ENCODE peak calls at places on chromosomes 5 and 9, in four cellular contexts. One of them, this sample, is unnamed.

GRCh38 chr9:108103294-108103693 is 613.7 kb upstream of the KLF4 start:
- DNase-seq in HepG2: no peak
- DNase-seq in GM12878: no peak
- DNase-seq in H1: no peak
- DNase-seq in this sample: no peak

GRCh38 chr9:132214027-132214622 is 52.3 kb downstream of the NTNG2 start:
- DNase-seq in HepG2: no peak
- DNase-seq in GM12878: no peak
- DNase-seq in H1: peak
- DNase-seq in this sample: peak

GRCh38 chr9:109264865-109265532 is 55.9 kb downstream of the EPB41L4B start:
- DNase-seq in HepG2: no peak
- DNase-seq in GM12878: no peak
- DNase-seq in H1: no peak
- DNase-seq in this sample: no peak

GRCh38 chr9:10050016-10050415 is 562.8 kb downstream of the PTPRD start:
- DNase-seq in HepG2: no peak
- DNase-seq in GM12878: no peak
- DNase-seq in H1: no peak
- DNase-seq in this sample: no peak

GRCh38 chr9:114612272-114612923 is 1.3 kb downstream of the TMEM268 start:
- DNase-seq in HepG2: no peak
- DNase-seq in GM12878: no peak
- DNase-seq in H1: peak
- DNase-seq in this sample: no peak

GRCh38 chr5:79527431-79527830 is 13.5 kb upstream of the HOMER1 start:
- DNase-seq in HepG2: no peak
- DNase-seq in GM12878: no peak
- DNase-seq in H1: no peak
- DNase-seq in this sample: no peak

GRCh38 chr5:35835796-35836742 is 20.6 kb upstream of the IL7R start:
- DNase-seq in HepG2: no peak
- DNase-seq in GM12878: no peak
- DNase-seq in H1: no peak
- DNase-seq in this sample: no peak

GRCh38 chr5:67255881-67256280 is 59.3 kb upstream of the CD180 start:
- DNase-seq in HepG2: no peak
- DNase-seq in GM12878: no peak
- DNase-seq in H1: no peak
- DNase-seq in this sample: no peak

GRCh38 chr5:60576425-60576824 is 123.5 kb downstream of the DEPDC1B start:
- DNase-seq in HepG2: no peak
- DNase-seq in GM12878: no peak
- DNase-seq in H1: no peak
- DNase-seq in this sample: no peak

GRCh38 chr5:116739648-116740047 is 165.0 kb upstream of the SEMA6A start:
- DNase-seq in HepG2: no peak
- DNase-seq in GM12878: no peak
- DNase-seq in H1: no peak
- DNase-seq in this sample: no peak

GRCh38 chr9:14750871-14751270 is 28.3 kb upstream of the CER1 start:
- DNase-seq in HepG2: no peak
- DNase-seq in GM12878: no peak
- DNase-seq in H1: no peak
- DNase-seq in this sample: no peak

GRCh38 chr5:1652873-1653707 is 129.3 kb upstream of the LPCAT1 start:
- DNase-seq in HepG2: no peak
- DNase-seq in GM12878: no peak
- DNase-seq in H1: peak
- DNase-seq in this sample: no peak

GRCh38 chr5:137622850-137623249 is 113.0 kb downstream of the KLHL3 start:
- DNase-seq in HepG2: peak
- DNase-seq in GM12878: peak
- DNase-seq in H1: no peak
- DNase-seq in this sample: no peak

GRCh38 chr9:107213561-107214028 is 69.5 kb upstream of the RAD23B start:
- DNase-seq in HepG2: peak
- DNase-seq in GM12878: peak
- DNase-seq in H1: no peak
- DNase-seq in this sample: no peak

GRCh38 chr5:119411935-119412623 is 40.2 kb upstream of the HSD17B4 start:
- DNase-seq in HepG2: peak
- DNase-seq in GM12878: peak
- DNase-seq in H1: peak
- DNase-seq in this sample: peak

GRCh38 chr9:89008346-89009048 is 17.2 kb downstream of the S1PR3 start:
- DNase-seq in HepG2: no peak
- DNase-seq in GM12878: no peak
- DNase-seq in H1: peak
- DNase-seq in this sample: no peak

GRCh38 chr9:98289811-98290210 is 34.4 kb upstream of the TBC1D2 start:
- DNase-seq in HepG2: no peak
- DNase-seq in GM12878: no peak
- DNase-seq in H1: no peak
- DNase-seq in this sample: no peak

GRCh38 chr5:145110826-145111225 is 724.3 kb downstream of the PRELID2 start:
- DNase-seq in HepG2: no peak
- DNase-seq in GM12878: no peak
- DNase-seq in H1: no peak
- DNase-seq in this sample: no peak

GRCh38 chr9:112872019-112872418 is 18.7 kb downstream of the SLC46A2 start:
- DNase-seq in HepG2: no peak
- DNase-seq in GM12878: no peak
- DNase-seq in H1: no peak
- DNase-seq in this sample: no peak

GRCh38 chr5:142694092-142694856 is 8.4 kb upstream of the FGF1 start:
- DNase-seq in HepG2: no peak
- DNase-seq in GM12878: no peak
- DNase-seq in H1: no peak
- DNase-seq in this sample: no peak

GRCh38 chr5:149280124-149280523 is 8.5 kb downstream of the AFAP1L1 start:
- DNase-seq in HepG2: no peak
- DNase-seq in GM12878: no peak
- DNase-seq in H1: no peak
- DNase-seq in this sample: no peak

GRCh38 chr5:11182441-11183080 is 421.5 kb upstream of the DAP start:
- DNase-seq in HepG2: peak
- DNase-seq in GM12878: no peak
- DNase-seq in H1: no peak
- DNase-seq in this sample: peak

GRCh38 chr5:65707663-65708062 is 14.2 kb downstream of the SGTB start:
- DNase-seq in HepG2: no peak
- DNase-seq in GM12878: no peak
- DNase-seq in H1: no peak
- DNase-seq in this sample: no peak

GRCh38 chr5:61332369-61332745 is 299 bp downstream of the ZSWIM6 start:
- DNase-seq in HepG2: no peak
- DNase-seq in GM12878: no peak
- DNase-seq in H1: no peak
- DNase-seq in this sample: no peak

GRCh38 chr9:133518193-133518592 is 6.6 kb downstream of the MYMK start:
- DNase-seq in HepG2: no peak
- DNase-seq in GM12878: no peak
- DNase-seq in H1: no peak
- DNase-seq in this sample: no peak

GRCh38 chr5:178308541-178309092 is 76.0 kb upstream of the PHYKPL start:
- DNase-seq in HepG2: no peak
- DNase-seq in GM12878: no peak
- DNase-seq in H1: no peak
- DNase-seq in this sample: no peak

GRCh38 chr5:159031915-159032314 is 67.8 kb downstream of the EBF1 start:
- DNase-seq in HepG2: no peak
- DNase-seq in GM12878: no peak
- DNase-seq in H1: no peak
- DNase-seq in this sample: no peak

GRCh38 chr5:53027913-53028312 is 38.8 kb downstream of the ITGA2 start:
- DNase-seq in HepG2: no peak
- DNase-seq in GM12878: no peak
- DNase-seq in H1: no peak
- DNase-seq in this sample: no peak

GRCh38 chr9:99000480-99001395 is 57.0 kb downstream of the COL15A1 start:
- DNase-seq in HepG2: peak
- DNase-seq in GM12878: peak
- DNase-seq in H1: no peak
- DNase-seq in this sample: no peak

GRCh38 chr5:177132504-177133118 is 962 bp upstream of the NSD1 start:
- DNase-seq in HepG2: no peak
- DNase-seq in GM12878: no peak
- DNase-seq in H1: peak
- DNase-seq in this sample: no peak

DNA sequence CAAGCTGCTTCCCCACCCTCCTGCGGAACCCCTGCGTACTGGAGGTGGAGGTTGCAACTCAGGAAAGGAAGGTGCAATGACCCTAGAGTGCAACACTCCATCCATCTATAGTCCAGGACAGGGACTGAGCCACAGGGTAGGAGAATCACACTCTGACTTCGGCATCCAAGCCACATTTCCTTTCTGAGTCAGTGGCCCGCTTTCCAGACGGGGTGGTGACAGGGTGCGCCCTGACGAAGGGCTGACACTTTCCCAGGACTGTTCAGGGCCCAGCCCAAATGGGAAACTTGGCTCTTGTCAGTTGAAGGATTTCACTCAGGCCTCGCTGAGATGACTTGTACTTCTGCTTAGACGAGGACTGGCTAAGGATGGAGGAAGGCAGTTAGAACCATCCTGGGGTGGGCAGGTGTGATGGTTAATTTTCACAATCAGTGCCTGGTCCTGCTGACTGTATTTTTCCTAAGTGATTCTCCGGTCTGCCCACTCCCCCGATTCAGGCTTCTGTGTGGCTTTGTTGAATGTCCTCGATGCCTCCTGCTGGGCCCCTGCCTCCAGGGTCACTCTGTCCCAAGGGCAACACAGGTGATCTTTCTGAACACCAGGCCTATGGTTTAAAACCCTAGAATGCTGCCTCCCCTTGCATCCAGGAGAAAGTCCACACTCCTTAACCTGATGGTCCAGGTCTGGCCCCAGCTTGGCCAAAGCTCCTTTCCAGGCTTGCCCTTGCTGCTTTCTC is 228.1 kb downstream of the FSTL4 start:
- DNase-seq in HepG2: no peak
- DNase-seq in GM12878: no peak
- DNase-seq in H1: no peak
- DNase-seq in this sample: no peak
- TF ChIP-seq SUZ12 in HepG2: no peak
- TF ChIP-seq SUZ12 in GM12878: no peak
- TF ChIP-seq SUZ12 in H1: no peak
- TF ChIP-seq SUZ12 in this sample: no peak

GRCh38 chr5:6717247-6717646 is 4.0 kb downstream of the TENT4A start:
- DNase-seq in HepG2: no peak
- DNase-seq in GM12878: no peak
- DNase-seq in H1: no peak
- DNase-seq in this sample: no peak

GRCh38 chr5:6715271-6715670 is 2.0 kb downstream of the TENT4A start:
- DNase-seq in HepG2: no peak
- DNase-seq in GM12878: no peak
- DNase-seq in H1: no peak
- DNase-seq in this sample: no peak

GRCh38 chr5:6714221-6715041 is 1.2 kb downstream of the TENT4A start:
- DNase-seq in HepG2: no peak
- DNase-seq in GM12878: no peak
- DNase-seq in H1: peak
- DNase-seq in this sample: no peak

GRCh38 chr5:6716634-6717149 is 3.5 kb downstream of the TENT4A start:
- DNase-seq in HepG2: no peak
- DNase-seq in GM12878: no peak
- DNase-seq in H1: no peak
- DNase-seq in this sample: no peak

DNA sequence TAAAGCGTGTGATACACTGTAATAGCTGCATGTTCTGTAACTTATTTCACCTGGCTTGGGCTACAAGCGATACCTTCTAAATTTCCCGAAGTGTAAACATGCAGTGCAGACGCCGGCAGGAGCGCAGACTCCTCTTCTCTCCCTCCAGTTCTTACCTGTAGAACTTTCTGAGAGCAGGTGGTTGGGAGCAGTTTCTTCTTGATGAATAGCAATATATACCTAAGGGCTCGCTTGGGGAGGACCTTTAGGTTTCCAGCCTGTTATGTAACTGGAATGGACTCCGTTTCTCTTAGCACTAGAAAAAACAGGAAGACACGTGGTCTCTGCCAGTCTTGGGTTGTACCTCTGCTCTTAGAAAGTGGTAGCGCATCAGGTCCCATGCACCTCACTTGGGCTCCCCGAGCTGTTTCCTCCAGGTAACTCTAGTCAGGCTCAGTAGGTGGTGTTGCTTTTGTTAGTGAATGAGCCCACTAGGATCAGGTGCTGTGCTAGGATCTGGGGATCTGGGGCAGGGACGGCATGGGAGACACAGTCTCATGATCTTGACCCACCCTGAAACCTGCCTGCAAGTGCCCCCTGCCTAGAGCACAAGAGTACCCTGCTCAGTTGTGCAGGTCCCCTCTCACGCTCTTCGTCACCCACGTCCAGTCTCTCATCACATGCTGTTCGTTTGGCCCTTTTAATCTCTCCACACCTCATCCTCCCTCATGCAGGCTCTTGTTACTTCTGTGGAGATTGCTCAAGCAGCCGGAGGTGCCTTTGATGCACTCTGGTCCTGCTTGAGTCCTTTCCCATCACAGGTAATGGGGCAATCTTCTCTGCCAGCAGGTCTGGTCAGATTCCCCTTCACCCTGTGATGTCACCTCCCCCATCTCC is 2.8 kb downstream of the TENT4A start:
- DNase-seq in HepG2: no peak
- DNase-seq in GM12878: no peak
- DNase-seq in H1: no peak
- DNase-seq in this sample: no peak
- H3K9ac ChIP-seq in HepG2: peak
- H3K9ac ChIP-seq in GM12878: peak
- H3K9ac ChIP-seq in H1: no peak
- H3K9ac ChIP-seq in this sample: peak

GRCh38 chr9:79131876-79132377 is 439.8 kb upstream of the TLE4 start:
- DNase-seq in HepG2: no peak
- DNase-seq in GM12878: no peak
- DNase-seq in H1: no peak
- DNase-seq in this sample: no peak
- TF ChIP-seq YY1 in HepG2: no peak
- TF ChIP-seq YY1 in GM12878: no peak
- TF ChIP-seq YY1 in H1: no peak
- TF ChIP-seq YY1 in this sample: no peak

DNA sequence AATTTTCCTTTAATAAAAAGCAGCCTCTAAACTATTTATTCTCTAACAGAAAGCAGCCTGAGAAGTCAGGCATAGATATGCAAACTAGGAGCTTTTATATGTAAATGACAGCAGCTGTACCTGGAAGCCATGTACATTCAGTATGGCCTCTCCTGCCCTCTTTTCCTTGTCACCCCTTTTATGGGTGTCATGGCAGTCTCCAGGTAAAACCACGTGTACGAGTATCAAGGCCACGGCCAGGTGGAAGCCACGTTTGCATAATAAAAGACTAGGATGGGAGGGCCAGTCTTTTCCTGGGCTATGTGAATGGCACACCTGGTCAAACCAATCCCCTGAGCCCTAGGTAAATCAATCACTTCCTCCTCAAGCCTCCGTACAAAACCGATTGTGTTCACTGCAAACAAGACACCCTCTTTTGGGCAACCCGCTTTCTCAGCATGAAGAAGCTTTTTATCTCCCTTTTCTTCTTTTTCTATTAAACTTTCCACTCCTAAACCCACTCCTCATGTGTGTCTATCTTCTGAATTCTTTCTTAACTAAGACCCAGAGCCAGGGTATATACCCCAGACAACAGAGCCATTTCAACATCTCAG is 419.5 kb upstream of the CTNND2 start:
- DNase-seq in HepG2: no peak
- DNase-seq in GM12878: no peak
- DNase-seq in H1: peak
- DNase-seq in this sample: peak
- TF ChIP-seq SUZ12 in HepG2: no peak
- TF ChIP-seq SUZ12 in GM12878: no peak
- TF ChIP-seq SUZ12 in H1: no peak
- TF ChIP-seq SUZ12 in this sample: no peak

This sample was measured in NT2/D1.